ENCODE peak calls at places on chromosomes 3 and 15, in nine cellular contexts. L is HEK293T; X is dermis blood vessel endothelial cell; P is hypothalamus; R is cardiac septum; M is NCI-H1694 treated with DMSO at 0.1 percent for 48 hours; O is caudate nucleus; Z is stimulated activated CD4-positive, alpha-beta T cell treated with anti-CD3 and anti-CD28 coated beads, Interleukin-4, amount 100 ng/mL, for 1 hour; T is hippocampal formation. H is an unnamed sample.

GRCh38 chr3:66464512-66464894 is 36.3 kb downstream of the LRIG1 start:
- DNase-seq in L (no peak), P (no peak), X (no peak), M (no peak), O (no peak), R (no peak), T (no peak), Z (no peak), H (no peak)

GRCh38 chr3:58752168-58752567 is 85.6 kb upstream of the FAM3D start:
- DNase-seq in R (no peak), L (no peak), Z (no peak), T (no peak), X (no peak), O (no peak), M (no peak), P (no peak), H (no peak)

GRCh38 chr3:53726654-53727053 is 119.6 kb downstream of the CHDH start:
- DNase-seq in X (no peak), M (no peak), O (no peak), L (no peak), R (no peak), Z (no peak), T (no peak), P (no peak), H (no peak)

GRCh38 chr3:100717063-100717462 is 7.8 kb downstream of the TFG start:
- DNase-seq in O (no peak), L (no peak), P (no peak), Z (no peak), R (no peak), T (no peak), M (no peak), X (no peak), H (no peak)

GRCh38 chr3:58198804-58199203 is 12.0 kb downstream of the DNASE1L3 start:
- DNase-seq in Z (no peak), M (no peak), T (no peak), X (peak), O (no peak), R (no peak), L (no peak), P (no peak), H (no peak)

GRCh38 chr15:88655103-88655553 is 16.3 kb downstream of the ISG20 start:
- DNase-seq in T (no peak), R (no peak), Z (no peak), P (no peak), X (no peak), L (no peak), O (no peak), M (no peak), H (no peak)

GRCh38 chr15:56964182-56964581 is 45.7 kb downstream of the TCF12 start:
- DNase-seq in Z (no peak), M (no peak), P (no peak), T (no peak), R (no peak), L (no peak), X (no peak), O (no peak), H (no peak)

GRCh38 chr3:15872807-15873206 is 75.0 kb upstream of the ANKRD28 start:
- DNase-seq in R (no peak), L (no peak), M (no peak), T (no peak), Z (no peak), X (no peak), P (no peak), O (no peak), H (no peak)

GRCh38 chr15:71136159-71137137 is 21.2 kb downstream of the THSD4 start:
- DNase-seq in P (no peak), T (no peak), X (peak), O (no peak), L (no peak), R (no peak), Z (no peak), M (no peak), H (no peak)

GRCh38 chr3:132645058-132645457 is 14.6 kb downstream of the ACAD11 start:
- DNase-seq in Z (no peak), O (no peak), T (no peak), X (peak), L (no peak), M (no peak), P (no peak), R (no peak), H (no peak)